ENCODE peak calls at places on chromosomes 13 and 19, in seven cellular contexts. D, X, E, Q, B, L and W are unnamed samples.

GRCh38 chr19:6059396-6059947 is 50.8 kb downstream of the RFX2 start:
- DNase-seq in X (no peak), E (no peak), D (peak), B (no peak), Q (no peak), L (no peak), W (no peak)

GRCh38 chr19:42032428-42032827 is 37.6 kb downstream of the GRIK5 start:
- DNase-seq in X (no peak), B (no peak), L (no peak), E (no peak), D (no peak), Q (no peak), W (no peak)

GRCh38 chr13:68081051-68081450 is 850.9 kb upstream of the PCDH9 start:
- DNase-seq in L (no peak), Q (no peak), X (no peak), E (no peak), B (no peak), D (no peak), W (no peak)

GRCh38 chr13:34246511-34246910 is 428.6 kb downstream of the RFC3 start:
- DNase-seq in D (no peak), X (no peak), E (no peak), Q (no peak), L (no peak), B (peak), W (no peak)

GRCh38 chr13:39768962-39769361 is 113.5 kb downstream of the COG6 start:
- DNase-seq in B (no peak), X (no peak), E (no peak), Q (no peak), L (no peak), D (no peak), W (no peak)

GRCh38 chr19:15091918-15092753 is 10.1 kb downstream of the OR1I1 start:
- DNase-seq in D (no peak), L (no peak), X (no peak), E (peak), Q (no peak), B (peak), W (no peak)

GRCh38 chr13:79543883-79544282 is 62.9 kb downstream of the NDFIP2 start:
- DNase-seq in Q (no peak), L (no peak), E (no peak), X (no peak), D (no peak), B (no peak), W (no peak)

GRCh38 chr13:75908137-75908536 is 272.0 kb downstream of the LMO7 start:
- DNase-seq in D (no peak), L (no peak), B (no peak), E (no peak), X (no peak), Q (no peak), W (no peak)

GRCh38 chr13:30829145-30829544 is 76.9 kb upstream of the MEDAG start:
- DNase-seq in D (no peak), L (no peak), X (no peak), B (peak), E (no peak), Q (peak), W (no peak)

GRCh38 chr19:3007975-3008374 is 21.1 kb downstream of the TLE2 start:
- DNase-seq in D (no peak), B (no peak), Q (no peak), E (no peak), L (no peak), X (no peak), W (no peak)

GRCh38 chr19:1753730-1754442 is 580 bp downstream of the ONECUT3 start:
- DNase-seq in Q (no peak), E (no peak), B (no peak), L (no peak), X (no peak), D (no peak), W (no peak)

GRCh38 chr13:59745395-59745788 is 418.3 kb downstream of the DIAPH3 start:
- DNase-seq in B (peak), X (no peak), Q (no peak), E (no peak), L (no peak), D (no peak), W (no peak)

GRCh38 chr19:912181-913079 is 589 bp downstream of the R3HDM4 start:
- DNase-seq in L (no peak), E (no peak), Q (no peak), X (no peak), B (peak), D (peak), W (no peak)

GRCh38 chr13:36418022-36418805 is 14.1 kb upstream of the CCNA1 start:
- DNase-seq in D (no peak), Q (no peak), L (no peak), E (no peak), B (peak), X (no peak), W (no peak)

GRCh38 chr13:75771818-75772217 is 135.7 kb downstream of the LMO7 start:
- DNase-seq in E (no peak), L (no peak), X (no peak), Q (peak), B (peak), D (no peak), W (no peak)

GRCh38 chr19:2590630-2591399 is 111.7 kb downstream of the GNG7 start:
- DNase-seq in E (no peak), Q (no peak), L (peak), B (no peak), D (no peak), X (no peak), W (no peak)

GRCh38 chr13:51801631-51802099 is 2.3 kb downstream of the DHRS12 start:
- DNase-seq in E (no peak), Q (peak), L (peak), D (peak), X (no peak), B (peak), W (no peak)

GRCh38 chr13:110132178-110132975 is 174.6 kb downstream of the COL4A1 start:
- DNase-seq in E (no peak), D (no peak), L (no peak), Q (no peak), X (no peak), B (no peak), W (no peak)

GRCh38 chr13:113083402-113084061 is 22.1 kb upstream of the F7 start:
- DNase-seq in D (peak), B (no peak), E (no peak), X (no peak), L (no peak), Q (no peak), W (no peak)

DNA sequence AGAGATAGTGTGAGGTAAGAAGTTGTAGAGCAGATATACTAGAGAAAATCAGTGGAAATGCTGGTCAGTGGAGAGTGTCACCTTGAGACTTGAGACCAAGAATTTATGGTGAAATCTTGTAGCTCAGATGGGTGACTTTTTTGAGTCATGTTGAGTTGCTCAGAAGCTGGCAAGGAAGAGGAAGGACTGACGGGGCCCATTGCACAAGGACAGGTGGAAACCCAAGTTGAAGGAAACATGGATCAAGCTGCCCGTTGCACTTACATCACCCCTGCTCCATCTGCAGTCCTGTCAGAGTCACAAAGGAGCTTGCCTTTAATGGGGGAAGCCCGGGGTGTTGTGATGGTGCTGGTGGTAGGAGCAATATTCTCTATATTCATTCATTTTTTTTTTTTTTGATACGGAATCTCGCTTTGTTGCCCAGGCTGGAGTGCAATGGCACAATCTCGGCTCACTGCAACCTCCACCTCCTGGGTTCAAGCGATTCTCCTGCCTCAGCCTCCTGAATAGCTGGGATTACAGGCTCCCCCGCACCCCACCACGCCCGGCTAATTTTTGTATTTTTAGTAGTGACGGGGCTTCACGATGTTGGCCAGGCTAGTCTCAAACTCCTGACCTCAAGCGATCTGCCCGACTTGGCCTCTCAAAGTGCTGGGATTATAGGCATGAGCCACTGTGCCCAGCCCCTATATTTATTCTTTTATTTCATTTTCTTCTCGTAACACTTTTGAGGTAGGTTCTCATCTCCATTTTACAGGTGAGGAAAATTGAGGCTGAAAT is 27.4 kb downstream of the UBAC2 start:
- DNase-seq in E (no peak), X (no peak), L (no peak), D (no peak), Q (no peak), B (no peak), W (no peak)
- H3K4me3 ChIP-seq in E (peak), X (no peak), L (no peak), D (no peak), Q (no peak), B (no peak), W (no peak)

DNA sequence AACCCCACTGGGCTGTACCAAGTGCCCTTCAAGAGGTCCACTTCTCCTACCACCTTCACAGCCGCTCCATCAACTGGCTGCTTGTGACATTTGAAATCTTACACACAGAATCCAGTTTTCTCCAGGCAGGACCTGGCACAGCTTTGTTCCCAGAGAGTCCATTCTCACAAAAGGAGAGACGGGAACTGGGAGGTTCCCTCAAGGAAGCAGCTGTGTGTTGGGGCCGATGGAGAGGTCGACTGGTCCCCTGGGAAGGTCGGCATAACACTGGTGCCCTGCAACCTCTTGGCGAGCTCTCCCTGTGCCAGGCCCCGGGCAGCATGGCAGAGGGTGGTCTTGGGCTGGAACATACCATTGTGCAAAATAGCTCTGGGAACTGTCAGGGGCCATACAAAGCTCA is 21.5 kb downstream of the ELL start:
- DNase-seq in E (no peak), L (no peak), X (no peak), Q (no peak), B (no peak), D (no peak), W (no peak)
- H3K27ac ChIP-seq in E (no peak), L (peak), X (peak), Q (no peak), B (no peak), D (peak), W (peak)

GRCh38 chr19:35119578-35119977 is 4.0 kb downstream of the FXYD3 start:
- DNase-seq in D (no peak), L (no peak), B (no peak), Q (no peak), E (no peak), X (no peak), W (no peak)

GRCh38 chr19:35117791-35118190 is 2.2 kb downstream of the FXYD3 start:
- DNase-seq in E (no peak), L (no peak), Q (no peak), B (no peak), X (no peak), D (no peak), W (no peak)

GRCh38 chr19:35120492-35120891 is 4.9 kb downstream of the FXYD3 start:
- DNase-seq in X (no peak), B (peak), D (no peak), L (no peak), Q (no peak), E (no peak), W (no peak)

GRCh38 chr19:35118268-35119026 is 2.8 kb downstream of the FXYD3 start:
- DNase-seq in E (no peak), B (no peak), X (no peak), L (no peak), D (no peak), Q (no peak), W (no peak)

GRCh38 chr19:35119091-35119490 is 3.5 kb downstream of the FXYD3 start:
- DNase-seq in X (no peak), D (no peak), E (no peak), B (no peak), Q (no peak), L (no peak), W (no peak)
- H3K4me3 ChIP-seq in X (peak), D (no peak), E (no peak), B (peak), Q (no peak), L (peak), W (peak)

DNA sequence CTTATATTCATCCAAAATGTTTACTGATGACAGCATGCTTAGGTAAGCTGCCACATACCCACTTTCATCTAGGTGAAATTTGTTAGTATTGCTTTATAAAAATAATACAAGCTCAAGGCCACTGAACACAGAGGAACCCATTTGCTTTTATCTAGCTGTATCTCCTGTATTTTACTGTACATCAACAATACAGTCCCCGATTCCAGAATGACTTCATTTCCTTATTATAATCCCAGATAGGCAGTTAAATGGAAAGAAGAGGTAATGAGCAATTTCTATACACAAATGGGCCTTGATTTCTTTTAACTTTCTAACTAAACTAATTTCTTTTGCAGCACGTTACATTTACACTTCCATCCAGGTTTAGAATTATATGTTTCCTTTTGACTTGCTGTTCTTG is 86.2 kb downstream of the SHISA2 start:
- DNase-seq in E (no peak), Q (no peak), L (no peak), D (no peak), B (no peak), X (no peak), W (no peak)
- H3K27ac ChIP-seq in E (no peak), Q (no peak), L (no peak), D (no peak), B (no peak), X (no peak), W (no peak)

GRCh38 chr19:17327654-17328516 is 6.8 kb downstream of the ANO8 start:
- DNase-seq in E (peak), L (peak), Q (no peak), D (no peak), B (peak), X (no peak), W (no peak)

GRCh38 chr19:17328517-17329060 is 6.1 kb downstream of the ANO8 start:
- DNase-seq in D (no peak), B (no peak), Q (no peak), L (no peak), E (peak), X (no peak), W (no peak)

GRCh38 chr19:17329768-17330545 is 4.7 kb downstream of the ANO8 start:
- DNase-seq in D (no peak), L (no peak), Q (no peak), X (no peak), B (no peak), E (no peak), W (no peak)

GRCh38 chr19:17330546-17331253 is 4.0 kb downstream of the ANO8 start:
- DNase-seq in D (no peak), Q (no peak), X (no peak), E (no peak), B (no peak), L (no peak), W (no peak)

DNA sequence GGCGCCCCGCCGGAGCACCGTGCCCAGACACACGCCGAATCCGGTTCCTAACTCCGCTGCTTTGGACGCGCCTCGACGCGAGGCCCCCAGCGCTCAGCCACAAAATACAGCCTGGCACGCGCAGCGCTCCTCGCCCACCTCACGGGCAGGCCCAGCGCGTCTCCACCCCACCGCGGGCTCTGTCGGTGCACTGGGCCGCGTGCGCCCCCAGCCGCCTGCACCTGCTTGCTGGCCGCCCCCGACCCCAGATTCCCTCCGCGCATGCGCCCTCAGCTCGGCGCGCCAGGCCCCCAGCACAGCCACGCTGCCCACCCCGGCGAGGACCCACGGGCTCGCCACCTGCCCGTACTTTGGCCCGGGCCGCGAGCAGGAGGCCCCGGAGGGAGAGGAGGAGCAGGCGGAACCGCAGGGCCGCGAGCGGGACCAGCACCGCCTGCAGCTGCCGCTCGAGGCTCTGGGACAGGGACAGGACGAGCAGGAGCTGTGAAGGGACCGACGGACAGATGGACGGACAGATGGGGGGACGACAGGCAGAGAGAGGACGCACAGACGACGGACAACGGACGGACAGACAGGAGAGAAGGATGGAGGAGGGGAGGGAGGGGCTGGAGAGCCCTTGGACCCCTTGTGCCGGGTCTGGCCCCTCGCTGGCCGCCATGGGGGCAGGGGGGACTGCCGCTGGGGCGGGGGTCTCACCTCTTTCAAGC is 5.4 kb downstream of the ANO8 start:
- DNase-seq in Q (no peak), E (no peak), D (no peak), L (no peak), X (no peak), B (no peak), W (no peak)
- H3K4me3 ChIP-seq in Q (no peak), E (peak), D (no peak), L (peak), X (peak), B (no peak), W (peak)

DNA sequence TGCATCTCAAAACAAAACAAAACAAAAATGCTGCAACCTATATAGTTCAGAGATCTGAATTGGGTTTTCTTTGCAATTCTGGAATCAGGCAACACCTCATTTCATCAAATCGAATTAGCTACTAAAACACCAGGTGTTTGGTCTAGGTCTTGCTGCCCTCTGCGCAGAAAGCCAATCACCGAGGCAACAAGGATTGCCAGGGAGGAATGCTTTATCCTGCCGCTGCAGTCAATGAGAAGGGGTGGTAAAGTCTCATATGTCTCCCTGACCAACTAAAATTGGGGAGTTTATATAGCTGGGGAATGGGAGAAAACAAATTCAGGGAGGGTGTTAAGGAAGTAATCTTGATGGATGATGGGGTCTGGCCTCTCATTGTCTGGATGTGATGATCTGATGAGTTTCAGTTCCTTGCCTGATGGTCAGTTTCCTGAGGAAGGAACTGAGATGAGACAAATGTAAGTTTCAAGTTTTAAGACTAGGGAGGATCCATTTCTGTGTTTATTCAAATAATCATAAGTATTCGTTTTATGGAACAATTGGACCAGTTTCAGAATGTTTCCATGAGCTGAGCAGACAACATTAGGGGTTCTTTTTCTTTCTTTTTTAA is 5.0 kb upstream of the YJU2 start:
- DNase-seq in D (no peak), L (no peak), Q (no peak), E (no peak), X (no peak), B (no peak), W (no peak)
- H3K27ac ChIP-seq in D (no peak), L (no peak), Q (no peak), E (no peak), X (peak), B (no peak), W (no peak)

DNA sequence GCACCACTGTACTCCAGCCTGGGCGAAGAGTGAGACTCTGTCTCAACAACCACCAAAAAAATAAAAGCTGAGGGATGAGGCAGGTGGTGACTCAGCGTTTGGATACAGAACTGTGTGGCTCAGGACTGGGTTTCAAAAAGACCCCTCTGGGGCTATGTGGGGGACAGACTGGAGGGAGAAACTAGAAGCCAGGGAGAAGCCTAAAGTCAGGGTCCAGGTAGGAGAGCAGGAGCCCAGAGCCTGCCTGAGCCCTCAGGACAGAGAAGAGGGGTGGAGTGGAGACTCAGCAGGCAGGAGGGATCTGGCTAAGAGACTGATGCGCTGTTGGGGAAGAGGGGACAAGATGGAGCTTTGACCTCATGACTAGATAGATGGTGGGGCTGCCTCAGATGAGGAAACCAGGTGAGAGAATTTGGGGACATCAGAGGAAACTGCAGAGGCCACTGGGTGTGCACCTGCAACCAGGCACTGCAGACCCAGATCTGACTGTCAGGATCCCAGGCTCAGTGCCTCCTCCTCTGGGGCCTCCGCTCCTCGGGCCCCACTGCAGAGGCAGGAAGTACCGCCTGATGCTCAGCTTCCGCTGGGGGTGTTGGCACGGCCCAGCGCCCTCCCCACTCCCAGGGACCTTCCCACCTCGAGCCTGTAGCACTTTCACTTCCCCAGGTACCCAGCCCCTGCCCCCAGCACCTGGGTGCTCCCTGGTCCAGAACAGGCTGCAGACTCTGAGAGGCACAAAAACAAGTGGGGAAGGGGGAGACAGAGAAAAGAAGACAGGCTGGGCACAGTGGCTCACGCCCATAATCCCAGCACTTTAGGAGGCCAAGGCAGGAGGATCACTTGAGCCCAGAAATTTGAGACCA is 1.5 kb upstream of the CD37 start:
- DNase-seq in B (no peak), E (peak), X (peak), Q (no peak), D (peak), L (peak), W (no peak)
- H3K4me3 ChIP-seq in B (no peak), E (peak), X (no peak), Q (no peak), D (no peak), L (no peak), W (no peak)

GRCh38 chr13:24624363-24624762 is 55.8 kb upstream of the ATP12A start:
- DNase-seq in E (no peak), B (no peak), Q (no peak), X (no peak), D (no peak), L (no peak), W (no peak)
- H3K27ac ChIP-seq in E (no peak), B (no peak), Q (no peak), X (no peak), D (no peak), L (no peak), W (peak)